ENCODE peak calls at places on chromosomes 6 and 20, in four cellular contexts. One of them, this sample, is unnamed.

GRCh38 chr6:34067814-34068213 is 78.1 kb downstream of the GRM4 start:
- DNase-seq in HepG2: no peak
- DNase-seq in HCT116: no peak
- DNase-seq in H1: no peak
- DNase-seq in this sample: no peak

GRCh38 chr20:9884666-9885065 is 45.8 kb upstream of the PAK5 start:
- DNase-seq in HCT116: no peak
- DNase-seq in H1: no peak
- DNase-seq in HepG2: no peak
- DNase-seq in this sample: no peak

GRCh38 chr6:100665041-100665380 is 200.3 kb upstream of the SIM1 start:
- DNase-seq in HCT116: no peak
- DNase-seq in HepG2: no peak
- DNase-seq in H1: no peak
- DNase-seq in this sample: no peak

GRCh38 chr6:56899311-56899710 is 55.6 kb upstream of the BEND6 start:
- DNase-seq in H1: no peak
- DNase-seq in HepG2: no peak
- DNase-seq in HCT116: no peak
- DNase-seq in this sample: no peak

GRCh38 chr6:133916650-133917151 is 27.8 kb downstream of the TCF21 start:
- DNase-seq in H1: peak; percentile 99
- DNase-seq in HCT116: peak; percentile 85
- DNase-seq in HepG2: peak; percentile 75
- DNase-seq in this sample: peak; percentile 95

GRCh38 chr6:134347916-134348805 is 30.2 kb upstream of the SGK1 start:
- DNase-seq in H1: no peak
- DNase-seq in HepG2: no peak
- DNase-seq in HCT116: no peak
- DNase-seq in this sample: no peak

GRCh38 chr6:127582777-127583462 is 5.9 kb downstream of the C6orf58 start:
- DNase-seq in H1: no peak
- DNase-seq in HCT116: peak; percentile 58
- DNase-seq in HepG2: peak; percentile 6
- DNase-seq in this sample: no peak

GRCh38 chr20:137668-138131 is 4.7 kb upstream of the DEFB126 start:
- DNase-seq in H1: no peak
- DNase-seq in HepG2: peak; percentile 54
- DNase-seq in HCT116: peak; percentile 15
- DNase-seq in this sample: no peak

GRCh38 chr6:51893356-51893755 is 194.1 kb downstream of the PKHD1 start:
- DNase-seq in HepG2: no peak
- DNase-seq in HCT116: no peak
- DNase-seq in H1: no peak
- DNase-seq in this sample: no peak

GRCh38 chr6:112113371-112113770 is 26.0 kb downstream of the FAM229B start:
- DNase-seq in HCT116: no peak
- DNase-seq in H1: no peak
- DNase-seq in HepG2: no peak
- DNase-seq in this sample: no peak
- TF ChIP-seq YY1 in HCT116: no peak
- TF ChIP-seq YY1 in H1: no peak
- TF ChIP-seq YY1 in HepG2: no peak
- TF ChIP-seq YY1 in this sample: no peak

GRCh38 chr6:87724994-87725811 is 23.2 kb upstream of the AKIRIN2 start:
- DNase-seq in HCT116: no peak
- DNase-seq in H1: no peak
- DNase-seq in HepG2: no peak
- DNase-seq in this sample: no peak

GRCh38 chr6:87731818-87732661 is 30.0 kb upstream of the AKIRIN2 start:
- DNase-seq in HepG2: peak; percentile 86
- DNase-seq in HCT116: peak; percentile 76
- DNase-seq in H1: no peak
- DNase-seq in this sample: no peak

GRCh38 chr6:87728706-87729105 is 26.7 kb upstream of the AKIRIN2 start:
- DNase-seq in H1: no peak
- DNase-seq in HCT116: no peak
- DNase-seq in HepG2: no peak
- DNase-seq in this sample: no peak

GRCh38 chr6:87731080-87731479 is 29.0 kb upstream of the AKIRIN2 start:
- DNase-seq in HCT116: no peak
- DNase-seq in HepG2: no peak
- DNase-seq in H1: no peak
- DNase-seq in this sample: no peak

GRCh38 chr6:87730310-87730709 is 28.3 kb upstream of the AKIRIN2 start:
- DNase-seq in HCT116: no peak
- DNase-seq in HepG2: peak; percentile 55
- DNase-seq in H1: no peak
- DNase-seq in this sample: no peak
- TF ChIP-seq YY1 in HCT116: no peak
- TF ChIP-seq YY1 in HepG2: no peak
- TF ChIP-seq YY1 in H1: no peak
- TF ChIP-seq YY1 in this sample: no peak

GRCh38 chr6:153698001-153698400 is 341.0 kb upstream of the OPRM1 start:
- DNase-seq in H1: no peak
- DNase-seq in HCT116: no peak
- DNase-seq in HepG2: no peak
- DNase-seq in this sample: no peak
- TF ChIP-seq YY1 in H1: no peak
- TF ChIP-seq YY1 in HCT116: no peak
- TF ChIP-seq YY1 in HepG2: no peak
- TF ChIP-seq YY1 in this sample: no peak

GRCh38 chr6:16135078-16135477 is 6.2 kb downstream of the MYLIP start:
- DNase-seq in H1: no peak
- DNase-seq in HepG2: no peak
- DNase-seq in HCT116: no peak
- DNase-seq in this sample: no peak
- TF ChIP-seq YY1 in H1: no peak
- TF ChIP-seq YY1 in HepG2: no peak
- TF ChIP-seq YY1 in HCT116: no peak
- TF ChIP-seq YY1 in this sample: no peak

GRCh38 chr20:31816221-31816620 is 2.9 kb upstream of the MYLK2 start:
- DNase-seq in HepG2: no peak
- DNase-seq in H1: no peak
- DNase-seq in HCT116: no peak
- DNase-seq in this sample: no peak

GRCh38 chr20:31817461-31817860 is 1.7 kb upstream of the MYLK2 start:
- DNase-seq in HepG2: no peak
- DNase-seq in H1: no peak
- DNase-seq in HCT116: no peak
- DNase-seq in this sample: no peak

GRCh38 chr20:31818376-31818908 is 714 bp upstream of the MYLK2 start:
- DNase-seq in HepG2: no peak
- DNase-seq in HCT116: no peak
- DNase-seq in H1: no peak
- DNase-seq in this sample: no peak

GRCh38 chr20:31813611-31814010 is 5.5 kb upstream of the MYLK2 start:
- DNase-seq in HepG2: no peak
- DNase-seq in H1: no peak
- DNase-seq in HCT116: no peak
- DNase-seq in this sample: no peak

GRCh38 chr20:31815408-31816188 is 3.6 kb upstream of the MYLK2 start:
- DNase-seq in HepG2: no peak
- DNase-seq in H1: no peak
- DNase-seq in HCT116: no peak
- DNase-seq in this sample: no peak
- TF ChIP-seq YY1 in HepG2: no peak
- TF ChIP-seq YY1 in H1: no peak
- TF ChIP-seq YY1 in HCT116: no peak
- TF ChIP-seq YY1 in this sample: no peak

DNA sequence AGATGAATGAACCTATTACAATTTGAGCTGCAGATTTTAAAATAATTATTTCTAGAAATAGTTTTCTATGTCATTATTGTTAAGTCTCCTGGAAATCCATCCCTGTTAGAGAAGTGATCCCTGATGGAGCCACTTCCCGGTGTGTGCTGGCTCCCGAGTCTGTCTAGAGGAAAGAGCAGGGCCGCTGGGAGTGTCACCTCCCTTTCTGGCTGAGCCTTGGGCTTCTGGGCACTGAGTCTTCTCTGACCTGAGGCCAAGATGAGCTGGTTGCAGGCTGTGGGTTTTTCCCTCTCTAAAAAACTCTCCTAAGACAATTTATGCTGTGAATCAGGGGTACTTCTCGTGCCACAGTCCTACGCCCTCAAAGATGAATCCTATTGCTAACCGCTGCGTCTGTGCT is 28.8 kb upstream of the TCFL5 start:
- DNase-seq in HepG2: no peak
- DNase-seq in HCT116: no peak
- DNase-seq in H1: no peak
- DNase-seq in this sample: no peak
- TF ChIP-seq YY1 in HepG2: no peak
- TF ChIP-seq YY1 in HCT116: no peak
- TF ChIP-seq YY1 in H1: no peak
- TF ChIP-seq YY1 in this sample: no peak

GRCh38 chr20:47099093-47099492 is 204.4 kb downstream of the EYA2 start:
- DNase-seq in HepG2: no peak
- DNase-seq in H1: no peak
- DNase-seq in HCT116: no peak
- DNase-seq in this sample: no peak

GRCh38 chr20:47097691-47098622 is 203.3 kb downstream of the EYA2 start:
- DNase-seq in HepG2: no peak
- DNase-seq in H1: no peak
- DNase-seq in HCT116: no peak
- DNase-seq in this sample: no peak

GRCh38 chr20:47099749-47100515 is 205.3 kb downstream of the EYA2 start:
- DNase-seq in H1: no peak
- DNase-seq in HCT116: no peak
- DNase-seq in HepG2: no peak
- DNase-seq in this sample: no peak

GRCh38 chr20:47102629-47103028 is 208.0 kb downstream of the EYA2 start:
- DNase-seq in HCT116: no peak
- DNase-seq in HepG2: no peak
- DNase-seq in H1: no peak
- DNase-seq in this sample: peak; percentile 48
- TF ChIP-seq YY1 in HCT116: no peak
- TF ChIP-seq YY1 in HepG2: no peak
- TF ChIP-seq YY1 in H1: no peak
- TF ChIP-seq YY1 in this sample: no peak

This sample was measured in NT2/D1.